ENCODE peak calls at places on chromosomes 3 and 15, in seven cellular contexts. Y, X, D, U, C, I and W are unnamed samples.

GRCh38 chr3:39432342-39432741 is 25.8 kb downstream of the RPSA start:
- DNase-seq in X (no peak), U (no peak), D (no peak), Y (no peak), I (no peak), C (no peak), W (no peak)

GRCh38 chr3:88188436-88188835 is 38.7 kb downstream of the C3orf38 start:
- DNase-seq in U (no peak), I (peak; percentile 6), D (no peak), Y (no peak), X (no peak), C (peak; percentile 7), W (no peak)

GRCh38 chr15:41394924-41395323 is 7.4 kb downstream of the NDUFAF1 start:
- DNase-seq in Y (peak; percentile 20), X (no peak), I (no peak), D (no peak), U (no peak), C (no peak), W (no peak)

GRCh38 chr3:178518660-178519396 is 17.4 kb upstream of the KCNMB2 start:
- DNase-seq in D (no peak), I (no peak), U (no peak), Y (no peak), X (no peak), C (no peak), W (no peak)

GRCh38 chr3:113531826-113532697 is at the start of gene SIDT1:
- DNase-seq in I (no peak), X (no peak), Y (no peak), U (peak; percentile 90), C (peak; percentile 31), D (no peak), W (no peak)

GRCh38 chr3:50390523-50391177 is 31.3 kb upstream of the TMEM115 start:
- DNase-seq in X (peak; percentile 60), D (peak; percentile 83), I (peak; percentile 28), C (no peak), U (peak; percentile 81), Y (no peak), W (peak; percentile 87)

GRCh38 chr15:80152896-80153876 is at the start of gene FAH:
- DNase-seq in C (no peak), X (no peak), Y (peak; percentile 53), I (no peak), U (peak; percentile 82), D (no peak), W (no peak)

GRCh38 chr15:49428392-49429095 is 5.5 kb downstream of the FGF7 start:
- DNase-seq in U (no peak), I (no peak), D (no peak), Y (peak; percentile 64), X (no peak), C (no peak), W (peak; percentile 50)

GRCh38 chr3:134600685-134601502 is 49.9 kb downstream of the KY start:
- DNase-seq in I (peak; percentile 74), U (peak; percentile 93), Y (peak; percentile 58), D (no peak), X (peak; percentile 80), C (peak; percentile 67), W (peak; percentile 54)

GRCh38 chr3:79085166-79085565 is 682.6 kb downstream of the ROBO1 start:
- DNase-seq in U (no peak), I (no peak), C (no peak), D (no peak), X (no peak), Y (peak; percentile 53), W (no peak)

GRCh38 chr15:89167267-89168176 is 53.9 kb downstream of the RLBP1 start:
- DNase-seq in U (no peak), I (peak; percentile 48), X (no peak), D (peak; percentile 57), C (peak; percentile 48), Y (peak; percentile 65), W (no peak)

GRCh38 chr15:43953402-43953801 is 126.6 kb downstream of the WDR76 start:
- DNase-seq in U (no peak), C (no peak), X (no peak), Y (no peak), D (no peak), I (no peak), W (no peak)

GRCh38 chr3:149657458-149657795 is 398 bp downstream of the WWTR1 start:
- DNase-seq in U (peak; percentile 81), Y (peak; percentile 59), D (peak; percentile 66), C (peak; percentile 42), I (no peak), X (no peak), W (no peak)

GRCh38 chr15:70974004-70974832 is 81.6 kb downstream of the LRRC49 start:
- DNase-seq in D (no peak), U (no peak), Y (peak; percentile 83), I (no peak), X (no peak), C (peak; percentile 22), W (no peak)

GRCh38 chr3:17320266-17320665 is 422.2 kb downstream of the TBC1D5 start:
- DNase-seq in Y (peak; percentile 20), I (no peak), D (no peak), C (no peak), X (no peak), U (no peak), W (no peak)

GRCh38 chr3:51224843-51225242 is 160.2 kb upstream of the MANF start:
- DNase-seq in D (no peak), U (no peak), C (no peak), Y (no peak), I (no peak), X (no peak), W (no peak)

GRCh38 chr3:134949150-134949549 is 154.1 kb downstream of the EPHB1 start:
- DNase-seq in C (no peak), D (no peak), X (no peak), U (no peak), Y (no peak), I (no peak), W (no peak)

DNA sequence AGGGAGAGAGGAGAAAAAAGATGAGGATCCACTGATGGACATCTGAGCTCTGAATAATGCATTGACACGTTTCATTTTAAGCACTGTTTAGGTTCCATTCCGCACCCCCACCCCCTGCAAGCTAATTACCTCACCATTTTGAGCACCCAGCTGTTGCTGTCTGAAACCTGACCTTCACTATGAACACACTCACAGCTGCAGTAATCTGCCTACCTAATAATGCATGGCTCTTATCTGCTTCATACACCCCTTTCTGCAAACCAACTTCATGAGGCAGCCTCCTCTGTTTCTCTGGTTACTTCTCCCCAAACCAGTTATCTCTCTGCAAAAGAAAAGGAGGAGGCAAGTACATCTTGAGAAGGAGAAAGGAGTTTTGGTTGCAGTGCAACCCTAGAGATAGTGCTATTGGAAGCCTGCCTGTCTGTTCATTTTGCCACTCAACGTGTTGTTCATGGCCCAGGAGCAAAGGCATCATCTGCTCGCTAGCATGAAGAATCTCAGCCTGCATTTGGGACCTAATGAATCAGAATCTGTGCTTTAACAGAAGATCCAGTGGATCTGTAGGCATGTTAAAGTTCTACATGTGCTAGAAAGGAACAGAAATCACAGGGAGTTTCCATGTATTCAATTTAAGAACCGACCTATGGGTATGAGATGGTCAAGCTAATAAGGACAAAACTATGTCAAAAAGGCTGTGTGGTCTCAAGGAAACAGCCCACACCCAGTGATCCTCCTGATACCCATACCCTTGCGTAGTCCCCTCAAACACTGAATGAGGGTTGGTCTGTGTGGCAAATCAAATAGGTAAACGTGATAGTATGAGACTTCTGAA is 87.2 kb downstream of the MB21D2 start:
- DNase-seq in D (no peak), I (no peak), U (no peak), X (no peak), Y (peak; percentile 54), C (no peak), W (no peak)
- TF ChIP-seq POLR2A in D (no peak), I (no peak), U (no peak), X (no peak), Y (no peak), C (no peak), W (no peak)

GRCh38 chr3:136750209-136750921 is 1.8 kb downstream of the STAG1 start:
- DNase-seq in U (no peak), X (no peak), C (no peak), I (no peak), D (no peak), Y (no peak), W (no peak)
- H3K4me1 ChIP-seq in U (peaks cover 69% of the 10 kb centered on the region), X (peaks cover 4% of the 10 kb centered on the region), C (peaks cover 28% of the 10 kb centered on the region), I (peaks cover 11% of the 10 kb centered on the region), D (no peaks in the 10 kb centered on the region), Y (peaks cover 3% of the 10 kb centered on the region), W (peaks cover 38% of the 10 kb centered on the region)

DNA sequence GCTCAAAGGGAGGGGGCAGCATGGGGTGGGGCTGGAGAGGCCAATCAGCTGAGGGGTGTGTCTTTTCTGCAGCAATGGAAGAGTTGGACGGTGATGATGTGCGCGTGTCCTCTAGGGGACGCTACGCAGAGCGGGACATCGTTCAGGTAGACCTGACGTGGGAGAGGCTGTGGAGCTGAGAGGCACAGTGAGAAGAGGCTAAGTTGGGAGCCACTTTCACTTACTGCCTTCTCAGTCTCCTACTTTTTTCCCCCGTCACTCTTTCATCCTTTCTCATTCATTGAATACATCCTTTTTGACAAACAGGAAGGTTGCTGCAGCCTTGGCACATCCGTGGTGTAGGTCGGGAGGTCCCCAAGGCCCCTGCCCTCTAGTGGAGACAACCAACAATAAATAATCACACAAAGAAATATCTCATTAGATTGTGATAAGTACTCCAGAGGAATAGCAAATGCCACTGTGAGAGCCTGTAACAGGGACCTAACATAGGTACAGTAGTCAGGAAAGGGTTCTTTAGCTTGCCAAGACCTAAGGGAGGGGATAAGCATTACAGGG is 4.4 kb upstream of the BRPF1 start:
- DNase-seq in X (no peak), U (no peak), Y (no peak), C (peak; percentile 76), D (no peak), I (peak; percentile 64), W (no peak)
- H3K4me3 ChIP-seq in X (no peak overlapping the region), U (peak overlapping the region; percentile 55), Y (no peak overlapping the region), C (no peak overlapping the region), D (no peak overlapping the region), I (peak overlapping the region; percentile 5), W (no peak overlapping the region)

GRCh38 chr3:157103280-157103679 is 56.7 kb downstream of the CCNL1 start:
- DNase-seq in D (no peak), C (no peak), I (no peak), X (no peak), U (no peak), Y (no peak), W (no peak)
- TF ChIP-seq POLR2A in D (no peak), C (no peak), I (no peak), X (no peak), U (no peak), Y (no peak), W (no peak)

DNA sequence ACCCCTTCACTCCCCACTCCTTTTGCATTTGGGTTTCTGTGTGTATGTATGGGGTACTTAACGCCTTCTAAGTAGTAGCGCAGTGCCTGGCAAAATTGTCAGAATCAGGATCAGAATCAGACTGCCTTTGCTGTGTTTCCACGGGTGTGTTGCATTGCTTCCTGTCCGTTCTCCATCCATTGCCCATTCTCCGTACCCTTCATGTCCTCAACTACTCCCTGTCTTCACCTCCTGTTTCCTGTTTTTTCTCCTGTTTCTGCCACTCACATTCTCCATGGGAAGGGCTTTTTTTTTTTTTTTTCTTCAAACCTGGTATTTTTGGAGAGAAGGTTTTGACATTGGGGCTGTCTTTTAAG is 112.9 kb downstream of the FNDC3B start:
- DNase-seq in C (no peak), X (no peak), I (no peak), Y (no peak), U (no peak), D (no peak), W (no peak)
- H3K4me1 ChIP-seq in C (peaks cover 94% of the 10 kb centered on the region), X (peaks cover 17% of the 10 kb centered on the region), I (peaks cover 9% of the 10 kb centered on the region), Y (peaks cover 22% of the 10 kb centered on the region), U (peaks cover 58% of the 10 kb centered on the region), D (peaks cover 13% of the 10 kb centered on the region), W (peaks cover 32% of the 10 kb centered on the region)

GRCh38 chr15:85785887-85786777 is 8.6 kb downstream of the KLHL25 start:
- DNase-seq in Y (peak; percentile 58), D (peak; percentile 50), I (no peak), X (no peak), C (peak; percentile 83), U (peak; percentile 70), W (peak; percentile 57)
- H3K4me3 ChIP-seq in Y (no peak overlapping the region), D (no peak overlapping the region), I (no peak overlapping the region), X (no peak overlapping the region), C (no peak overlapping the region), U (peak overlapping the region; percentile 8), W (no peak overlapping the region)